ENCODE peak calls at places on chromosome 4, in four cellular contexts. L is OCI-LY7, Q is neural progenitor cell, F is mammary epithelial cell. B is an unnamed sample.

GRCh38 chr4:36841583-36842326 is 402.8 kb upstream of the NWD2 start:
- DNase-seq in L (no peak), F (no peak), Q (no peak), B (peak; percentile 26)

GRCh38 chr4:121656269-121656641 is 40.5 kb downstream of the ANXA5 start:
- DNase-seq in F (peak; percentile 50), L (peak; percentile 47), Q (peak; percentile 72), B (peak; percentile 62)

GRCh38 chr4:189285377-189285776 is 655.3 kb upstream of the FRG1 start:
- DNase-seq in F (no peak), Q (peak; percentile 7), L (no peak), B (no peak)

GRCh38 chr4:181685911-181686310 is 557.3 kb upstream of the TENM3 start:
- DNase-seq in F (peak; percentile 46), Q (no peak), L (no peak), B (peak; percentile 95)

GRCh38 chr4:138789796-138790195 is 225.8 kb upstream of the NOCT start:
- DNase-seq in Q (no peak), L (no peak), F (no peak), B (no peak)

GRCh38 chr4:90074322-90074886 is 52.8 kb upstream of the CCSER1 start:
- DNase-seq in L (no peak), F (no peak), Q (peak; percentile 56), B (no peak)

GRCh38 chr4:127641524-127641923 is 8.8 kb downstream of the INTU start:
- DNase-seq in L (no peak), Q (no peak), F (no peak), B (no peak)

GRCh38 chr4:26145212-26145611 is 175.6 kb upstream of the RBPJ start:
- DNase-seq in F (no peak), Q (no peak), L (no peak), B (no peak)

GRCh38 chr4:187516224-187516623 is 479.3 kb upstream of the ZFP42 start:
- DNase-seq in L (no peak), Q (no peak), F (no peak), B (no peak)

GRCh38 chr4:81504685-81505598 is 33.2 kb upstream of the RASGEF1B start:
- DNase-seq in F (no peak), Q (no peak), L (peak; percentile 59), B (no peak)

GRCh38 chr4:165524532-165525190 is 145.9 kb downstream of the CPE start:
- DNase-seq in L (no peak), F (no peak), Q (no peak), B (peak; percentile 45)

GRCh38 chr4:134122903-134123302 is 78.7 kb downstream of the PABPC4L start:
- DNase-seq in F (no peak), Q (no peak), L (no peak), B (no peak)

GRCh38 chr4:186946682-186947294 is 223.1 kb upstream of the FAT1 start:
- DNase-seq in L (peak; percentile 16), Q (peak; percentile 63), F (no peak), B (peak; percentile 21)

GRCh38 chr4:6907658-6908191 is 1.9 kb upstream of the TBC1D14 start:
- DNase-seq in F (no peak), L (peak; percentile 37), Q (peak; percentile 77), B (no peak)

GRCh38 chr4:151117371-151117962 is 18.0 kb downstream of the RPS3A start:
- DNase-seq in Q (peak; percentile 71), L (peak; percentile 71), F (peak; percentile 53), B (peak; percentile 39)

GRCh38 chr4:87973283-87974169 is 2.0 kb upstream of the SPP1 start:
- DNase-seq in L (peak; percentile 60), Q (peak; percentile 69), F (peak; percentile 79), B (peak; percentile 94)

GRCh38 chr4:170741856-170742255 is 652.1 kb upstream of the AADAT start:
- DNase-seq in F (peak; percentile 34), L (no peak), Q (no peak), B (peak; percentile 51)

GRCh38 chr4:89838005-89838404 is 1.0 kb upstream of the SNCA start:
- DNase-seq in Q (peak; percentile 58), L (no peak), F (peak; percentile 44), B (no peak)

GRCh38 chr4:113594231-113594556 is 167.3 kb downstream of the CAMK2D start:
- DNase-seq in F (no peak), L (no peak), Q (no peak), B (no peak)

GRCh38 chr4:141058739-141059507 is 74.3 kb downstream of the RNF150 start:
- DNase-seq in Q (no peak), L (no peak), F (no peak), B (peak; percentile 89)

GRCh38 chr4:39635023-39635422 is 3.6 kb downstream of the SMIM14 start:
- DNase-seq in F (peak; percentile 60), Q (no peak), L (no peak), B (no peak)

GRCh38 chr4:80094191-80094590 is 21.2 kb upstream of the ANTXR2 start:
- DNase-seq in L (no peak), Q (no peak), F (no peak), B (no peak)

GRCh38 chr4:168699224-168699878 is 202.5 kb downstream of the PALLD start:
- DNase-seq in F (no peak), Q (no peak), L (no peak), B (no peak)

GRCh38 chr4:8556341-8557150 is 23.6 kb upstream of the GPR78 start:
- DNase-seq in L (no peak), F (no peak), Q (no peak), B (no peak)

GRCh38 chr4:7327341-7327885 is 107.3 kb downstream of the PSAPL1 start:
- DNase-seq in L (no peak), Q (no peak), F (no peak), B (no peak)

GRCh38 chr4:83285022-83285387 is 407 bp upstream of the COQ2 start:
- DNase-seq in F (peak; percentile 9), Q (peak; percentile 20), L (peak; percentile 66), B (peak; percentile 41)

GRCh38 chr4:150582881-150583286 is 933 bp downstream of the MAB21L2 start:
- DNase-seq in Q (peak; percentile 72), L (no peak), F (no peak), B (peak; percentile 19)

GRCh38 chr4:84750260-84750955 is 167.5 kb downstream of the CDS1 start:
- DNase-seq in F (peak; percentile 17), Q (peak; percentile 56), L (peak; percentile 37), B (peak; percentile 19)

GRCh38 chr4:70836081-70836480 is 3.6 kb downstream of the GRSF1 start:
- DNase-seq in L (no peak), F (no peak), Q (no peak), B (no peak)
- H4K20me1 ChIP-seq in L (peaks cover 14% of the 10 kb centered on the region), F (no peaks in the 10 kb centered on the region), Q (peaks cover 48% of the 10 kb centered on the region), B (peaks cover 66% of the 10 kb centered on the region)

GRCh38 chr4:56301181-56302076 is 85.9 kb downstream of the AASDH start:
- DNase-seq in Q (peak; percentile 84), L (peak; percentile 77), F (peak; percentile 65), B (peak; percentile 92)
- H3K4me2 ChIP-seq in Q (no peak overlapping the region), L (no peak overlapping the region), F (peak overlapping the region; percentile 19), B (peak overlapping the region; percentile 74)

DNA sequence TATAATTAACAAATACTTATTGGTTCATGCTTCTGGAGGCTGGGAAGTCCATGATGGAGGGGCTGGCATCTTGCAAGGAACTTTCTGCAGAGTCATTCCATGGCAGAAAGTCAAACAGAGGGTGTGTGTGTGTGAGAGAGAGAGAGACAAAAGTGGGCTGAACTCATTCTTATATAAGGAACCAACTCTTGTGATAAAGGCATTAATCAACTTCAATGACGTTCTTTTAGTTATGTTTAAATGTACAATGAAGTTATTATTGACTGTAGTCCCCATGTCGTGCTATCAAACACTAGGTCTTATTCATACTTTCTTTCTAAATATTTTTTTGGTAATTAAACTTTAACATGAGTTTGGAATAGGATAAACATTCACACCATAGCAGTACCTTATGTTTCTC is 1408.8 kb downstream of the STIM2 start:
- DNase-seq in F (no peak), Q (no peak), L (no peak), B (no peak)
- H2AFZ ChIP-seq in F (no peak overlapping the region), Q (no peak overlapping the region), L (no peak overlapping the region), B (no peak overlapping the region)

DNA sequence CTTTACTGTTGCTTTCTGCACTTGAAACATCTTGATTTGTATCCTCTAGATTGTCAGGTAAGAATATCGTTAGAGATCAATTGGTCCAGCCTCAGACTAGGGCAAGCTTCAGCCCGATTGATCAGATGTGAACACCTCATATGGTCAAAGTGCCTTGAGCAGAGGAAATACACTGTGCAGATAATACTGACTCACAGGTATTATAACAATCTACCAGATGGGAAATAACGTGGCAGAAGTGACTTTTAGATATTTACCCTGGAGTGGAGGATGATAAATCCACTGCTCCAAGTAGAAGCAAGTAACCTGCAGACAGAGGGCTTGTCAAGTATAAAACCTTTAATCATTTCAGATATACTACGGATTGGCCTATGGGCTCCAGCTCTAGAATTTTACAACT is 17.9 kb downstream of the VEGFC start:
- DNase-seq in L (no peak), Q (no peak), F (peak; percentile 52), B (no peak)
- H4K20me1 ChIP-seq in L (no peaks in the 10 kb centered on the region), Q (no peaks in the 10 kb centered on the region), F (no peaks in the 10 kb centered on the region), B (no peaks in the 10 kb centered on the region)

DNA sequence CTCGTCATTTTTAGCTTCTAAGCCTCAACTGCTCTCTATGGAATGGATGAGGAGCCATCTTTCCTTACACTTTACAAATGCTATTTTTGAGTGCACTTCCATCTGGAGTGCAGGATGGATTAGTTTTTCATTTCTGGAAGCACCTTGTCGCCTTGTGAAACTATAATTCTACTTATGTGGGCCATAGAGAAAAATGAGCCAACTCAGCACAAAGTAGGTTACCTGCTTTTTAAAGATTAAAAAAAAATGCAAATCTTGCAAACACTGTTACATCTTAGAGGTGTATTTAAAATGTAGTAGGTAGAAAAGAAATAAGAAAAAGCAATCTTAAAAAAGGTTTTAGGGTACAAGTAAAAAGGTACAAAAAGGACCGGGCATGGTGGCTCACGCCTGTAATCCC is 10.9 kb downstream of the BOD1L1 start:
- DNase-seq in Q (no peak), F (no peak), L (no peak), B (no peak)
- H3K4me2 ChIP-seq in Q (no peak overlapping the region), F (no peak overlapping the region), L (no peak overlapping the region), B (no peak overlapping the region)

DNA sequence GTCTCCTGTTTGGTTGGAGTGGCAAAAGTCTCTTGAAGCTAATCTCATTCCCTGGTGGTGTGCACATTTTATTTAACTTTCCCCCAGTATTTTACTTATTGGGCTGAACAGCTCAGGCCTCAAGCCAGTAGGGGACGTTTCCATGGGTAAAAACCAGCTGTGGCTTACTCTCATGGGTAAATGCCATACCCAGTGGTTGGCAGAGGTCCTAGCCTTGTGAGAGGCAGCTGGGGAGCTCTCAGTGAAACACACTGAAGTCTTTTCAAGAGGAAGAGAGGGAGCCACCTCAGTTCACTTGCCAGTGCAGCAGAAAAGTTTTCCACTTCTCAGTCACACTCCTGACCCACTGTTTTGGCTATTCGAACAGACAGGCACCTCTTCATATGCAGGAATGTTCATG is 1964.2 kb downstream of the ARAP2 start:
- DNase-seq in F (no peak), Q (no peak), L (no peak), B (no peak)
- H2AFZ ChIP-seq in F (no peak overlapping the region), Q (no peak overlapping the region), L (no peak overlapping the region), B (no peak overlapping the region)